ENCODE peak calls at places on chromosomes 11 and 22, in four cellular contexts. B, O, A and Y are unnamed samples.

GRCh38 chr11:11171854-11172253 is 181.2 kb downstream of the CSNK2A3 start:
- DNase-seq in B (peak; percentile 20), O (no peak), A (no peak), Y (no peak)

GRCh38 chr11:79931692-79932091 is 490.9 kb upstream of the TENM4 start:
- DNase-seq in B (no peak), O (no peak), A (no peak), Y (no peak)

GRCh38 chr11:2459016-2459725 is 14.4 kb downstream of the KCNQ1 start:
- DNase-seq in B (no peak), O (no peak), A (no peak), Y (no peak)

GRCh38 chr11:45457649-45458048 is 171.5 kb upstream of the SYT13 start:
- DNase-seq in B (peak; percentile 38), O (no peak), A (peak; percentile 49), Y (peak; percentile 50)

GRCh38 chr11:131893103-131893502 is 522.7 kb downstream of the NTM start:
- DNase-seq in B (no peak), O (no peak), A (no peak), Y (no peak)

GRCh38 chr11:112212710-112213109 is 13.5 kb upstream of the PTS start:
- DNase-seq in B (no peak), O (no peak), A (no peak), Y (no peak)

GRCh38 chr11:46898396-46899095 is 19.8 kb downstream of the LRP4 start:
- DNase-seq in B (no peak), O (no peak), A (no peak), Y (no peak)

GRCh38 chr11:454043-454442 is 4.0 kb downstream of the PTDSS2 start:
- DNase-seq in B (no peak), O (no peak), A (no peak), Y (no peak)

GRCh38 chr11:82759649-82760048 is 26.0 kb upstream of the FAM181B start:
- DNase-seq in B (no peak), O (no peak), A (no peak), Y (no peak)

GRCh38 chr11:121497176-121497995 is 44.6 kb upstream of the SORL1-AS1 start:
- DNase-seq in B (no peak), O (no peak), A (no peak), Y (no peak)

GRCh38 chr11:66082936-66083698 is 13.0 kb downstream of the PACS1 start:
- DNase-seq in B (peak; percentile 39), O (no peak), A (no peak), Y (no peak)

GRCh38 chr11:11380883-11381282 is 27.8 kb upstream of the CSNK2A3 start:
- DNase-seq in B (no peak), O (no peak), A (no peak), Y (no peak)

GRCh38 chr11:77542296-77542695 is 47.5 kb upstream of the AQP11 start:
- DNase-seq in B (peak; percentile 21), O (no peak), A (no peak), Y (no peak)

GRCh38 chr11:69423611-69424385 is 57.7 kb upstream of the LINC01488 start:
- DNase-seq in B (no peak), O (no peak), A (no peak), Y (no peak)

GRCh38 chr22:35467788-35468187 is 67.8 kb downstream of the MCM5 start:
- DNase-seq in B (peak; percentile 42), O (no peak), A (peak; percentile 14), Y (no peak)

GRCh38 chr11:2919188-2919587 is 10.0 kb downstream of the PHLDA2 start:
- DNase-seq in B (no peak), O (no peak), A (no peak), Y (no peak)

GRCh38 chr11:57321388-57321995 is 3.3 kb downstream of the TNKS1BP1 start:
- DNase-seq in B (peak; percentile 34), O (no peak), A (no peak), Y (no peak)

GRCh38 chr11:118115048-118115447 is 28.3 kb upstream of the SMIM35 start:
- DNase-seq in B (no peak), O (no peak), A (no peak), Y (no peak)

GRCh38 chr11:112485280-112485679 is 224.6 kb upstream of the PLET1 start:
- DNase-seq in B (no peak), O (no peak), A (no peak), Y (no peak)

GRCh38 chr11:32939046-32939445 is 46.4 kb downstream of the QSER1 start:
- DNase-seq in B (no peak), O (no peak), A (no peak), Y (no peak)

GRCh38 chr11:119796363-119797060 is 67.5 kb upstream of the NECTIN1 start:
- DNase-seq in B (no peak), O (no peak), A (no peak), Y (no peak)

GRCh38 chr11:27524155-27524554 is 17.6 kb upstream of the LIN7C start:
- DNase-seq in B (peak; percentile 56), O (no peak), A (no peak), Y (peak; percentile 10)

GRCh38 chr11:67056640-67057409 is at the start of gene RHOD:
- DNase-seq in B (peak; percentile 81), O (no peak), A (no peak), Y (no peak)

GRCh38 chr11:60914620-60915249 is 777 bp downstream of the TMEM109 start:
- DNase-seq in B (peak; percentile 58), O (peak; percentile 23), A (no peak), Y (no peak)

GRCh38 chr11:133386262-133386661 is 146.0 kb downstream of the OPCML start:
- DNase-seq in B (no peak), O (no peak), A (no peak), Y (no peak)